ENCODE peak calls at places on chromosomes 1 and 21, in nine cellular contexts. One of them, this sample, is unnamed.

GRCh38 chr1:43529206-43529731 is 1.4 kb upstream of the PTPRF start:
- DNase-seq in K562: peak; percentile 86
- DNase-seq in prostate gland: peak; percentile 86
- DNase-seq in hepatocyte: peak; percentile 93
- DNase-seq in HCT116: peak; percentile 84
- DNase-seq in gastrocnemius medialis: peak; percentile 61
- DNase-seq in IMR-90: peak; percentile 90
- DNase-seq in left lung: peak; percentile 93
- DNase-seq in HepG2: peak; percentile 82
- DNase-seq in this sample: peak; percentile 88

GRCh38 chr1:114428083-114428754 is 82.8 kb downstream of the TRIM33 start:
- DNase-seq in left lung: no peak
- DNase-seq in hepatocyte: peak; percentile 13
- DNase-seq in gastrocnemius medialis: no peak
- DNase-seq in HCT116: no peak
- DNase-seq in prostate gland: no peak
- DNase-seq in HepG2: no peak
- DNase-seq in IMR-90: peak; percentile 37
- DNase-seq in K562: no peak
- DNase-seq in this sample: no peak

GRCh38 chr21:41678944-41679343 is 87.9 kb downstream of the RIPK4 start:
- DNase-seq in IMR-90: peak; percentile 94
- DNase-seq in prostate gland: peak; percentile 99
- DNase-seq in HepG2: peak; percentile 98
- DNase-seq in K562: peak; percentile 92
- DNase-seq in hepatocyte: peak; percentile 98
- DNase-seq in HCT116: peak; percentile 96
- DNase-seq in gastrocnemius medialis: peak; percentile 60
- DNase-seq in left lung: peak; percentile 91
- DNase-seq in this sample: peak; percentile 100

GRCh38 chr1:9589144-9589718 is 520 bp downstream of the TMEM201 start:
- DNase-seq in IMR-90: peak; percentile 23
- DNase-seq in HepG2: no peak
- DNase-seq in gastrocnemius medialis: no peak
- DNase-seq in left lung: peak; percentile 84
- DNase-seq in K562: peak; percentile 33
- DNase-seq in prostate gland: no peak
- DNase-seq in hepatocyte: peak; percentile 57
- DNase-seq in HCT116: no peak
- DNase-seq in this sample: peak; percentile 43

GRCh38 chr1:8249838-8250237 is 68.1 kb upstream of the SLC45A1 start:
- DNase-seq in gastrocnemius medialis: no peak
- DNase-seq in K562: no peak
- DNase-seq in prostate gland: no peak
- DNase-seq in HCT116: no peak
- DNase-seq in HepG2: no peak
- DNase-seq in IMR-90: no peak
- DNase-seq in left lung: no peak
- DNase-seq in hepatocyte: no peak
- DNase-seq in this sample: no peak

GRCh38 chr1:160961419-160961818 is 6.8 kb upstream of the ITLN2 start:
- DNase-seq in left lung: no peak
- DNase-seq in hepatocyte: no peak
- DNase-seq in HCT116: no peak
- DNase-seq in IMR-90: no peak
- DNase-seq in HepG2: peak; percentile 25
- DNase-seq in K562: no peak
- DNase-seq in prostate gland: no peak
- DNase-seq in gastrocnemius medialis: no peak
- DNase-seq in this sample: no peak

GRCh38 chr1:36528361-36529349 is 45.9 kb upstream of the CSF3R start:
- DNase-seq in IMR-90: no peak
- DNase-seq in gastrocnemius medialis: no peak
- DNase-seq in HCT116: no peak
- DNase-seq in hepatocyte: no peak
- DNase-seq in HepG2: no peak
- DNase-seq in left lung: no peak
- DNase-seq in K562: peak; percentile 28
- DNase-seq in prostate gland: no peak
- DNase-seq in this sample: no peak

GRCh38 chr1:151197863-151198253 is 494 bp upstream of the PIP5K1A start:
- DNase-seq in left lung: no peak
- DNase-seq in HepG2: peak; percentile 81
- DNase-seq in hepatocyte: peak; percentile 58
- DNase-seq in IMR-90: no peak
- DNase-seq in prostate gland: no peak
- DNase-seq in gastrocnemius medialis: no peak
- DNase-seq in HCT116: no peak
- DNase-seq in K562: no peak
- DNase-seq in this sample: peak; percentile 31

GRCh38 chr21:34351786-34352241 is 12.0 kb upstream of the KCNE2 start:
- DNase-seq in prostate gland: peak; percentile 26
- DNase-seq in hepatocyte: peak; percentile 78
- DNase-seq in IMR-90: peak; percentile 26
- DNase-seq in K562: peak; percentile 66
- DNase-seq in left lung: no peak
- DNase-seq in HepG2: peak; percentile 80
- DNase-seq in HCT116: peak; percentile 48
- DNase-seq in gastrocnemius medialis: peak; percentile 39
- DNase-seq in this sample: peak; percentile 66

GRCh38 chr1:20472860-20473711 is 12.9 kb downstream of the CAMK2N1 start:
- DNase-seq in K562: peak; percentile 92
- DNase-seq in HCT116: no peak
- DNase-seq in hepatocyte: peak; percentile 88
- DNase-seq in left lung: no peak
- DNase-seq in prostate gland: no peak
- DNase-seq in IMR-90: peak; percentile 49
- DNase-seq in HepG2: no peak
- DNase-seq in gastrocnemius medialis: no peak
- DNase-seq in this sample: peak; percentile 61

GRCh38 chr1:156838972-156839371 is 19.9 kb downstream of the INSRR start:
- DNase-seq in HCT116: no peak
- DNase-seq in left lung: peak; percentile 41
- DNase-seq in hepatocyte: peak; percentile 46
- DNase-seq in IMR-90: no peak
- DNase-seq in K562: peak; percentile 74
- DNase-seq in prostate gland: no peak
- DNase-seq in HepG2: no peak
- DNase-seq in gastrocnemius medialis: no peak
- DNase-seq in this sample: peak; percentile 43

GRCh38 chr21:32484706-32485380 is 72.3 kb downstream of the EVA1C start:
- DNase-seq in HepG2: no peak
- DNase-seq in HCT116: no peak
- DNase-seq in K562: no peak
- DNase-seq in hepatocyte: no peak
- DNase-seq in IMR-90: no peak
- DNase-seq in left lung: peak; percentile 83
- DNase-seq in prostate gland: peak; percentile 75
- DNase-seq in gastrocnemius medialis: no peak
- DNase-seq in this sample: peak; percentile 56

GRCh38 chr21:44377922-44378645 is 24.7 kb downstream of the TRPM2 start:
- DNase-seq in prostate gland: no peak
- DNase-seq in K562: no peak
- DNase-seq in gastrocnemius medialis: no peak
- DNase-seq in HepG2: no peak
- DNase-seq in IMR-90: no peak
- DNase-seq in left lung: peak; percentile 45
- DNase-seq in HCT116: no peak
- DNase-seq in hepatocyte: no peak
- DNase-seq in this sample: no peak

GRCh38 chr1:244349103-244349531 is 102.6 kb downstream of the ADSS2 start:
- DNase-seq in HCT116: no peak
- DNase-seq in IMR-90: peak; percentile 91
- DNase-seq in gastrocnemius medialis: no peak
- DNase-seq in left lung: no peak
- DNase-seq in HepG2: no peak
- DNase-seq in prostate gland: no peak
- DNase-seq in hepatocyte: no peak
- DNase-seq in K562: no peak
- DNase-seq in this sample: no peak

GRCh38 chr21:36747815-36748381 is 49.0 kb downstream of the SIM2 start:
- DNase-seq in IMR-90: peak; percentile 34
- DNase-seq in left lung: no peak
- DNase-seq in HCT116: no peak
- DNase-seq in hepatocyte: peak; percentile 89
- DNase-seq in HepG2: peak; percentile 23
- DNase-seq in gastrocnemius medialis: no peak
- DNase-seq in K562: peak; percentile 80
- DNase-seq in prostate gland: no peak
- DNase-seq in this sample: peak; percentile 78

GRCh38 chr1:2277741-2278488 is 49.8 kb downstream of the SKI start:
- DNase-seq in HepG2: no peak
- DNase-seq in prostate gland: no peak
- DNase-seq in left lung: peak; percentile 69
- DNase-seq in gastrocnemius medialis: no peak
- DNase-seq in IMR-90: no peak
- DNase-seq in K562: no peak
- DNase-seq in hepatocyte: no peak
- DNase-seq in HCT116: no peak
- DNase-seq in this sample: no peak
- H3K27ac ChIP-seq in HepG2: no peak overlapping the region
- H3K27ac ChIP-seq in prostate gland: no peak overlapping the region
- H3K27ac ChIP-seq in left lung: peak overlapping the region; percentile 70
- H3K27ac ChIP-seq in gastrocnemius medialis: peak overlapping the region; percentile 46
- H3K27ac ChIP-seq in IMR-90: peak overlapping the region; percentile 95
- H3K27ac ChIP-seq in K562: no peak overlapping the region
- H3K27ac ChIP-seq in hepatocyte: peak overlapping the region; percentile 96
- H3K27ac ChIP-seq in HCT116: no peak overlapping the region
- H3K27ac ChIP-seq in this sample: peak overlapping the region; percentile 8

DNA sequence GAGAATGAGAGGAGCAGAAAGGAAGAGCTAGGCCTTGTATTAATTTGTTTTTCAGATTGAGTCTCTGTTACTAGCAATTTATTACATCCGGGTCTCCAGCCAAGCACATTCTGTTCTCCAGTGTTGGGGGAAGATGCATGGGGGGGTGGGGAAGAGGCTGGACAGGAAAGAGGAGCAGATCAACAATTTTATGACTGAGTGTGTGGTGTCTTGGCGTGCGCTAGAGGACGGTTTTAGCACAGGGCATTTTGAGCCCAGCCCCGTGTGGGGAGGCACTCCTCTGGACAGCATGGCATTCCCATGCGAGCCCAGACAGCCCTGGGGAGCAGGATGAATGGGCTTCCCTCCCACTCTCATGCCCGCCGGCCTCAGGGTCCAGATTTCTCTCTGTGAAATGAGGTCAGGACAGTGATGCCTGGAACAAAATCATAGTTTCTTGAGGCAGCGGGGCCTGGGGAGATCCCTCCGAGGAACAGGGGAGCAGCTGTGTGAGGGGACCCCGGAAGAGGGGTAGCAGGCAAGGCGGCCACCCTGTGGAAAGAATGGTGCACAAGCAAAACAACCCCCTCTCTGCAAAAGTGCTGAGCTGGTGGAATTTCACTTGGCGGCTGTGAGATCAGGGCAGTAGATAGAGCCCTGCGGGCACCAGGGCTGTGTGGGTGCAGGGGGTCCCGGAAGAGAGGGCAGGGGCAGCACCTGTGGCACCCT is 16.3 kb downstream of the SOX13 start:
- DNase-seq in K562: no peak
- DNase-seq in gastrocnemius medialis: peak; percentile 91
- DNase-seq in prostate gland: peak; percentile 96
- DNase-seq in hepatocyte: no peak
- DNase-seq in IMR-90: no peak
- DNase-seq in HepG2: no peak
- DNase-seq in left lung: peak; percentile 65
- DNase-seq in HCT116: no peak
- DNase-seq in this sample: peak; percentile 41
- TF ChIP-seq CTCF in K562: no peak
- TF ChIP-seq CTCF in gastrocnemius medialis: peak; percentile 15
- TF ChIP-seq CTCF in prostate gland: no peak
- TF ChIP-seq CTCF in hepatocyte: no peak
- TF ChIP-seq CTCF in IMR-90: no peak
- TF ChIP-seq CTCF in HepG2: no peak
- TF ChIP-seq CTCF in left lung: no peak
- TF ChIP-seq CTCF in HCT116: no peak
- TF ChIP-seq CTCF in this sample: no peak

DNA sequence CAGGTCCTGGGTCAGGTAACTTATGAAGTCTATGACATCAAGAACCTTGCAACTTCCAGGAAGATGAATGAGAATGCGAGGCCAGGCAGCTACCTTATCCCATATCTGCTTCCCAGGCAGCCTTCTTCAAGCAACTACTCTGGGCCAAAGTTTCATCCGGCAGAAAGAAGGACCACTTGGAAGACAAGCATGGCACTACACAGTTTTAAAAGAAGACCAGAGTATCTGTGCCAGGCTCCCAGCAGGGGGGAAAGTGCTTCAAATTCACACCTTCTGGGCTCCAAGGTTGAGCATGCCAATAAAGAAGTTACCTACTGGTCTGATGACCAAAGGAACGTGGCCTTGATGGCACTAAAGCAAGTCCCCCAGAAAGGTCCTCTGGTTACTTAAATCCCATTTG is 73.4 kb downstream of the CD46 start:
- DNase-seq in HepG2: no peak
- DNase-seq in IMR-90: no peak
- DNase-seq in left lung: no peak
- DNase-seq in hepatocyte: no peak
- DNase-seq in prostate gland: no peak
- DNase-seq in HCT116: no peak
- DNase-seq in gastrocnemius medialis: no peak
- DNase-seq in K562: no peak
- DNase-seq in this sample: no peak
- H3K4me3 ChIP-seq in HepG2: no peak overlapping the region
- H3K4me3 ChIP-seq in IMR-90: no peak overlapping the region
- H3K4me3 ChIP-seq in left lung: no peak overlapping the region
- H3K4me3 ChIP-seq in hepatocyte: no peak overlapping the region
- H3K4me3 ChIP-seq in prostate gland: no peak overlapping the region
- H3K4me3 ChIP-seq in HCT116: no peak overlapping the region
- H3K4me3 ChIP-seq in gastrocnemius medialis: peak overlapping the region; percentile 92
- H3K4me3 ChIP-seq in K562: peak overlapping the region; percentile 16
- H3K4me3 ChIP-seq in this sample: no peak overlapping the region

GRCh38 chr1:240572328-240572727 is 39.6 kb downstream of the GREM2 start:
- DNase-seq in left lung: no peak
- DNase-seq in HCT116: no peak
- DNase-seq in prostate gland: no peak
- DNase-seq in K562: no peak
- DNase-seq in IMR-90: no peak
- DNase-seq in hepatocyte: no peak
- DNase-seq in gastrocnemius medialis: no peak
- DNase-seq in HepG2: no peak
- DNase-seq in this sample: no peak

GRCh38 chr1:240567066-240567465 is 44.9 kb downstream of the GREM2 start:
- DNase-seq in gastrocnemius medialis: no peak
- DNase-seq in hepatocyte: no peak
- DNase-seq in IMR-90: no peak
- DNase-seq in prostate gland: no peak
- DNase-seq in HepG2: no peak
- DNase-seq in K562: no peak
- DNase-seq in left lung: no peak
- DNase-seq in HCT116: no peak
- DNase-seq in this sample: no peak

GRCh38 chr1:240577095-240577494 is 34.9 kb downstream of the GREM2 start:
- DNase-seq in K562: no peak
- DNase-seq in HepG2: no peak
- DNase-seq in hepatocyte: no peak
- DNase-seq in IMR-90: no peak
- DNase-seq in prostate gland: no peak
- DNase-seq in gastrocnemius medialis: no peak
- DNase-seq in left lung: no peak
- DNase-seq in HCT116: no peak
- DNase-seq in this sample: no peak

GRCh38 chr1:240575976-240576666 is 35.8 kb downstream of the GREM2 start:
- DNase-seq in IMR-90: peak; percentile 60
- DNase-seq in left lung: no peak
- DNase-seq in K562: no peak
- DNase-seq in gastrocnemius medialis: no peak
- DNase-seq in prostate gland: no peak
- DNase-seq in hepatocyte: no peak
- DNase-seq in HepG2: no peak
- DNase-seq in HCT116: no peak
- DNase-seq in this sample: no peak

GRCh38 chr1:240571782-240572181 is 40.2 kb downstream of the GREM2 start:
- DNase-seq in prostate gland: no peak
- DNase-seq in IMR-90: no peak
- DNase-seq in K562: no peak
- DNase-seq in left lung: no peak
- DNase-seq in hepatocyte: no peak
- DNase-seq in gastrocnemius medialis: no peak
- DNase-seq in HCT116: no peak
- DNase-seq in HepG2: no peak
- DNase-seq in this sample: no peak
- H3K27ac ChIP-seq in prostate gland: no peak overlapping the region
- H3K27ac ChIP-seq in IMR-90: no peak overlapping the region
- H3K27ac ChIP-seq in K562: no peak overlapping the region
- H3K27ac ChIP-seq in left lung: no peak overlapping the region
- H3K27ac ChIP-seq in hepatocyte: no peak overlapping the region
- H3K27ac ChIP-seq in gastrocnemius medialis: peak overlapping the region; percentile 60
- H3K27ac ChIP-seq in HCT116: no peak overlapping the region
- H3K27ac ChIP-seq in HepG2: no peak overlapping the region
- H3K27ac ChIP-seq in this sample: no peak overlapping the region